ENCODE peak calls at places on chromosomes 4 and X, in nine cellular contexts. S is left ventricle myocardium inferior; K is stimulated activated CD8-positive, alpha-beta memory T cell treated with anti-CD3 and anti-CD28 coated beads, Interleukin-4, amount 100 ng/mL, for 48 hours; D is amygdala; G is left colon; Y is activated T-cell treated with anti-CD3 and anti-CD28 coated beads for 1 hour; L is stimulated activated CD4-positive, alpha-beta T cell treated with anti-CD3 and anti-CD28 coated beads, Interleukin-1b, Interleukin-23, amount 100 ng/mL, for 24 hours; F is H7; Z is MCF 10A. B is an unnamed sample.

GRCh38 chr4:182923796-182924365 is 6.7 kb upstream of the DCTD start:
- DNase-seq in Y (no peak), D (no peak), Z (no peak), F (no peak), L (no peak), S (no peak), K (no peak), G (no peak), B (no peak)

GRCh38 chrX:151973262-151973661 is 1.2 kb downstream of the GABRE start:
- DNase-seq in Z (peak; percentile 39), G (no peak), L (no peak), Y (no peak), F (no peak), D (no peak), S (no peak), K (no peak), B (peak; percentile 1)

GRCh38 chrX:10529344-10529743 is 91.0 kb downstream of the MID1 start:
- DNase-seq in K (no peak), L (no peak), F (no peak), Y (no peak), G (no peak), Z (peak; percentile 45), D (no peak), S (no peak), B (no peak)

GRCh38 chrX:17500145-17500579 is 125.2 kb downstream of the NHS start:
- DNase-seq in F (no peak), D (no peak), Z (no peak), K (no peak), Y (no peak), S (no peak), G (peak; percentile 53), L (no peak), B (peak; percentile 2)

GRCh38 chr4:182188622-182189021 is 54.6 kb upstream of the TENM3 start:
- DNase-seq in D (no peak), Z (peak; percentile 92), K (no peak), L (no peak), S (no peak), Y (no peak), G (no peak), F (no peak), B (no peak)

GRCh38 chr4:184802203-184803015 is 23.4 kb downstream of the ACSL1 start:
- DNase-seq in L (no peak), S (no peak), F (no peak), Y (no peak), G (no peak), Z (no peak), D (no peak), K (no peak), B (no peak)

GRCh38 chr4:84498203-84499026 is 677 bp downstream of the NKX6-1 start:
- DNase-seq in Z (peak; percentile 38), F (peak; percentile 55), D (no peak), S (no peak), G (no peak), L (no peak), K (no peak), Y (no peak), B (peak; percentile 37)

GRCh38 chr4:26420438-26420837 is 69.8 kb downstream of the CCKAR start:
- DNase-seq in G (no peak), Z (no peak), K (no peak), F (no peak), S (no peak), Y (no peak), L (no peak), D (no peak), B (no peak)

GRCh38 chr4:146472404-146472803 is 49.3 kb downstream of the SLC10A7 start:
- DNase-seq in F (peak; percentile 28), Y (no peak), Z (no peak), D (no peak), S (no peak), L (no peak), G (no peak), K (no peak), B (peak; percentile 26)

GRCh38 chr4:25523405-25523804 is 132.2 kb upstream of the SLC34A2 start:
- DNase-seq in K (no peak), L (no peak), G (no peak), S (no peak), D (no peak), F (no peak), Y (no peak), Z (peak; percentile 34), B (no peak)

GRCh38 chr4:2536193-2537010 is at the start of gene FAM193A:
- DNase-seq in L (peak; percentile 89), S (peak; percentile 99), D (peak; percentile 99), K (peak; percentile 99), F (peak; percentile 99), Y (peak; percentile 96), Z (peak; percentile 99), G (peak; percentile 100), B (peak; percentile 98)

GRCh38 chr4:161564230-161564834 is 599.5 kb downstream of the FSTL5 start:
- DNase-seq in F (no peak), G (no peak), K (no peak), L (no peak), Y (no peak), S (no peak), Z (peak; percentile 17), D (no peak), B (peak; percentile 9)

GRCh38 chr4:98786866-98787265 is 128.5 kb upstream of the TSPAN5 start:
- DNase-seq in G (no peak), L (no peak), F (no peak), K (no peak), Y (no peak), Z (peak; percentile 21), S (no peak), D (no peak), B (no peak)

GRCh38 chr4:7310441-7310840 is 118.1 kb downstream of the SORCS2 start:
- DNase-seq in Z (no peak), F (no peak), L (no peak), D (no peak), G (no peak), K (no peak), Y (no peak), S (no peak), B (no peak)

GRCh38 chr4:81802308-81802846 is 330.7 kb upstream of the RASGEF1B start:
- DNase-seq in Y (no peak), G (no peak), F (no peak), L (no peak), K (no peak), D (no peak), S (no peak), Z (no peak), B (no peak)